ENCODE peak calls at places on chromosomes 7 and 10, in six cellular contexts. N is KBM-7; I is NCI-H1092; J is stimulated activated naive CD8-positive, alpha-beta T cell treated with anti-CD3 and anti-CD28 coated beads, Interleukin-15, Interleukin-2, amounts not matched to agents 100 U/mL and 50 U/mL, for 24 hours; A is stimulated activated CD4-positive, alpha-beta T cell treated with anti-CD3 and anti-CD28 coated beads, Interleukin-4, amount 100 ng/mL, for 4 hours; C is amniotic stem cell. W is an unnamed sample.

GRCh38 chr10:1521741-1522140 is 215.6 kb downstream of the ADARB2 start:
- DNase-seq in A (no peak), C (no peak), N (no peak), J (no peak), I (no peak), W (no peak)

GRCh38 chr7:129831424-129832058 is 121.2 kb downstream of the UBE2H start:
- DNase-seq in C (peak), I (no peak), N (no peak), A (no peak), J (no peak), W (no peak)

GRCh38 chr10:72319416-72320254 is 35.1 kb downstream of the DNAJB12 start:
- DNase-seq in C (peak), A (peak), I (peak), J (peak), N (peak), W (peak)

GRCh38 chr7:43077732-43078391 is 34.6 kb upstream of the HECW1 start:
- DNase-seq in A (no peak), J (peak), I (no peak), N (no peak), C (no peak), W (no peak)

GRCh38 chr7:47145982-47146381 is 435.9 kb downstream of the TNS3 start:
- DNase-seq in A (no peak), C (no peak), N (no peak), I (no peak), J (no peak), W (no peak)

GRCh38 chr10:3948843-3949242 is 163.8 kb upstream of the KLF6 start:
- DNase-seq in J (peak), C (no peak), N (no peak), A (peak), I (peak), W (no peak)

GRCh38 chr7:460374-461117 is 59.1 kb downstream of the PDGFA start:
- DNase-seq in I (no peak), A (no peak), C (no peak), N (no peak), J (no peak), W (no peak)

GRCh38 chr10:6242089-6242488 is 39.4 kb downstream of the PFKFB3 start:
- DNase-seq in N (no peak), A (no peak), I (no peak), C (no peak), J (no peak), W (no peak)

GRCh38 chr7:143372070-143372469 is 9.1 kb upstream of the ZYX start:
- DNase-seq in N (peak), J (peak), C (no peak), A (no peak), I (no peak), W (no peak)

GRCh38 chr10:49619613-49620012 is 5.8 kb downstream of the CHAT start:
- DNase-seq in I (no peak), A (no peak), C (no peak), N (no peak), J (no peak), W (no peak)

GRCh38 chr7:100220833-100221718 is 1.3 kb downstream of the PVRIG start:
- DNase-seq in I (no peak), N (no peak), A (peak), C (no peak), J (peak), W (no peak)

GRCh38 chr10:22333167-22333566 is 12.1 kb upstream of the SPAG6 start:
- DNase-seq in N (no peak), J (no peak), I (no peak), A (no peak), C (no peak), W (no peak)

GRCh38 chr10:71797533-71798307 is 24.4 kb upstream of the VSIR start:
- DNase-seq in J (peak), C (no peak), N (peak), I (no peak), A (no peak), W (no peak)

GRCh38 chr10:47406548-47406869 is 22.4 kb upstream of the ZNF488 start:
- DNase-seq in I (no peak), A (no peak), C (no peak), N (no peak), J (no peak), W (no peak)

GRCh38 chr10:49593564-49593875 is 16.6 kb upstream of the SLC18A3 start:
- DNase-seq in J (no peak), C (no peak), I (no peak), N (no peak), A (no peak), W (no peak)

GRCh38 chr7:77528368-77528767 is 8.7 kb upstream of the PTPN12 start:
- DNase-seq in N (no peak), J (no peak), I (no peak), C (no peak), A (no peak), W (no peak)

GRCh38 chr7:21944616-21945373 is 904 bp downstream of the CDCA7L start:
- DNase-seq in C (no peak), J (peak), I (peak), N (peak), A (peak), W (peak)

GRCh38 chr10:79982861-79983260 is 34.0 kb upstream of the SFTPD start:
- DNase-seq in N (no peak), J (no peak), I (peak), C (no peak), A (no peak), W (no peak)

GRCh38 chr10:100637785-100638184 is 102.0 kb downstream of the HIF1AN start:
- DNase-seq in I (no peak), J (peak), A (no peak), C (no peak), N (no peak), W (no peak)

GRCh38 chr7:47807126-47807525 is 141.1 kb downstream of the PKD1L1 start:
- DNase-seq in C (no peak), N (no peak), J (no peak), I (no peak), A (no peak), W (no peak)

GRCh38 chr10:126054191-126054590 is 157.8 kb downstream of the FANK1 start:
- DNase-seq in J (no peak), I (no peak), C (no peak), N (no peak), A (no peak), W (no peak)

GRCh38 chr10:102645388-102645740 is 1.1 kb downstream of the TRIM8 start:
- DNase-seq in I (no peak), N (no peak), A (no peak), C (peak), J (peak), W (peak)

GRCh38 chr7:135100856-135101255 is 47.0 kb upstream of the TMEM140 start:
- DNase-seq in I (no peak), J (no peak), C (no peak), A (no peak), N (no peak), W (no peak)

GRCh38 chr7:39911167-39911566 is 38.9 kb upstream of the CDK13 start:
- DNase-seq in A (no peak), N (no peak), J (no peak), C (no peak), I (no peak), W (no peak)

GRCh38 chr7:15236958-15237357 is 324.9 kb downstream of the AGMO start:
- DNase-seq in A (no peak), J (no peak), N (peak), C (no peak), I (no peak), W (no peak)

GRCh38 chr10:131159771-131160170 is 151.8 kb downstream of the TCERG1L start:
- DNase-seq in A (no peak), C (no peak), N (no peak), J (no peak), I (no peak), W (no peak)

GRCh38 chr10:18214692-18215563 is 74.7 kb downstream of the CACNB2 start:
- DNase-seq in A (no peak), C (no peak), I (no peak), N (peak), J (peak), W (no peak)

GRCh38 chr7:20783131-20783715 is 3.5 kb downstream of the SP8 start:
- DNase-seq in A (no peak), I (no peak), N (no peak), J (no peak), C (no peak), W (no peak)

GRCh38 chr10:83897626-83898025 is 241.7 kb upstream of the GHITM start:
- DNase-seq in I (no peak), A (no peak), J (no peak), C (no peak), N (no peak), W (no peak)

GRCh38 chr7:131431289-131431688 is 103.6 kb downstream of the MKLN1 start:
- DNase-seq in N (no peak), C (no peak), J (no peak), I (peak), A (no peak), W (peak)

GRCh38 chr7:77738871-77739270 is 42.6 kb downstream of the RSBN1L start:
- DNase-seq in N (no peak), I (no peak), A (no peak), J (no peak), C (peak), W (no peak)

W was measured in breast epithelium.